ENCODE peak calls at places on chromosomes 5 and 9, in six cellular contexts. One of them, this sample, is unnamed.

GRCh38 chr5:115583474-115583873 is 18.8 kb downstream of the TICAM2 start:
- DNase-seq in ovary: no peak
- DNase-seq in right lobe of liver: no peak
- DNase-seq in BE2C: no peak
- DNase-seq in lower leg skin: no peak
- DNase-seq in fibroblast of pulmonary artery: peak
- DNase-seq in this sample: no peak

GRCh38 chr9:76576344-76576743 is 117.4 kb downstream of the GCNT1 start:
- DNase-seq in ovary: no peak
- DNase-seq in right lobe of liver: no peak
- DNase-seq in BE2C: no peak
- DNase-seq in lower leg skin: no peak
- DNase-seq in fibroblast of pulmonary artery: peak
- DNase-seq in this sample: no peak

GRCh38 chr5:32814141-32814540 is 103.0 kb downstream of the NPR3 start:
- DNase-seq in ovary: no peak
- DNase-seq in right lobe of liver: no peak
- DNase-seq in BE2C: no peak
- DNase-seq in lower leg skin: no peak
- DNase-seq in fibroblast of pulmonary artery: no peak
- DNase-seq in this sample: no peak

GRCh38 chr5:81245871-81246235 is 12.7 kb downstream of the CKMT2 start:
- DNase-seq in ovary: no peak
- DNase-seq in right lobe of liver: no peak
- DNase-seq in BE2C: no peak
- DNase-seq in lower leg skin: no peak
- DNase-seq in fibroblast of pulmonary artery: no peak
- DNase-seq in this sample: peak

GRCh38 chr5:158593925-158594324 is 505.8 kb downstream of the EBF1 start:
- DNase-seq in ovary: no peak
- DNase-seq in right lobe of liver: no peak
- DNase-seq in BE2C: no peak
- DNase-seq in lower leg skin: no peak
- DNase-seq in fibroblast of pulmonary artery: no peak
- DNase-seq in this sample: no peak

GRCh38 chr9:116337015-116337414 is 183.4 kb downstream of the PAPPA start:
- DNase-seq in ovary: no peak
- DNase-seq in right lobe of liver: no peak
- DNase-seq in BE2C: no peak
- DNase-seq in lower leg skin: no peak
- DNase-seq in fibroblast of pulmonary artery: peak
- DNase-seq in this sample: no peak

GRCh38 chr5:80076131-80077101 is 41.3 kb downstream of the THBS4 start:
- DNase-seq in ovary: no peak
- DNase-seq in right lobe of liver: no peak
- DNase-seq in BE2C: peak
- DNase-seq in lower leg skin: no peak
- DNase-seq in fibroblast of pulmonary artery: no peak
- DNase-seq in this sample: no peak

GRCh38 chr5:137589185-137589584 is 90.1 kb upstream of the SPOCK1 start:
- DNase-seq in ovary: no peak
- DNase-seq in right lobe of liver: no peak
- DNase-seq in BE2C: no peak
- DNase-seq in lower leg skin: peak
- DNase-seq in fibroblast of pulmonary artery: no peak
- DNase-seq in this sample: no peak

GRCh38 chr5:10557747-10558295 is 6.0 kb upstream of the ANKRD33B start:
- DNase-seq in ovary: no peak
- DNase-seq in right lobe of liver: no peak
- DNase-seq in BE2C: no peak
- DNase-seq in lower leg skin: peak
- DNase-seq in fibroblast of pulmonary artery: no peak
- DNase-seq in this sample: no peak

GRCh38 chr9:126559296-126559695 is 54.4 kb upstream of the LMX1B start:
- DNase-seq in ovary: no peak
- DNase-seq in right lobe of liver: no peak
- DNase-seq in BE2C: no peak
- DNase-seq in lower leg skin: no peak
- DNase-seq in fibroblast of pulmonary artery: no peak
- DNase-seq in this sample: no peak

GRCh38 chr5:151675956-151676712 is 10.6 kb downstream of the SPARC start:
- DNase-seq in ovary: no peak
- DNase-seq in right lobe of liver: no peak
- DNase-seq in BE2C: no peak
- DNase-seq in lower leg skin: no peak
- DNase-seq in fibroblast of pulmonary artery: no peak
- DNase-seq in this sample: no peak

GRCh38 chr9:111975709-111976108 is 79.1 kb downstream of the UGCG start:
- DNase-seq in ovary: no peak
- DNase-seq in right lobe of liver: peak
- DNase-seq in BE2C: no peak
- DNase-seq in lower leg skin: peak
- DNase-seq in fibroblast of pulmonary artery: no peak
- DNase-seq in this sample: no peak

GRCh38 chr5:59542841-59543825 is 350.4 kb downstream of the PDE4D start:
- DNase-seq in ovary: no peak
- DNase-seq in right lobe of liver: peak
- DNase-seq in BE2C: peak
- DNase-seq in lower leg skin: no peak
- DNase-seq in fibroblast of pulmonary artery: peak
- DNase-seq in this sample: no peak

GRCh38 chr5:78544531-78545200 is 103.9 kb downstream of the LHFPL2 start:
- DNase-seq in ovary: peak
- DNase-seq in right lobe of liver: no peak
- DNase-seq in BE2C: no peak
- DNase-seq in lower leg skin: peak
- DNase-seq in fibroblast of pulmonary artery: peak
- DNase-seq in this sample: no peak

GRCh38 chr5:33736510-33736909 is 155.3 kb downstream of the ADAMTS12 start:
- DNase-seq in ovary: no peak
- DNase-seq in right lobe of liver: no peak
- DNase-seq in BE2C: no peak
- DNase-seq in lower leg skin: no peak
- DNase-seq in fibroblast of pulmonary artery: peak
- DNase-seq in this sample: no peak

GRCh38 chr5:150562832-150563231 is 54.9 kb downstream of the NDST1 start:
- DNase-seq in ovary: no peak
- DNase-seq in right lobe of liver: no peak
- DNase-seq in BE2C: peak
- DNase-seq in lower leg skin: no peak
- DNase-seq in fibroblast of pulmonary artery: peak
- DNase-seq in this sample: no peak

GRCh38 chr9:114051706-114052105 is 26.4 kb downstream of the AMBP start:
- DNase-seq in ovary: peak
- DNase-seq in right lobe of liver: no peak
- DNase-seq in BE2C: no peak
- DNase-seq in lower leg skin: peak
- DNase-seq in fibroblast of pulmonary artery: no peak
- DNase-seq in this sample: no peak

GRCh38 chr5:14364576-14365472 is 216.8 kb upstream of the OTULINL start:
- DNase-seq in ovary: no peak
- DNase-seq in right lobe of liver: no peak
- DNase-seq in BE2C: peak
- DNase-seq in lower leg skin: no peak
- DNase-seq in fibroblast of pulmonary artery: peak
- DNase-seq in this sample: peak

GRCh38 chr9:76835571-76836283 is 70.2 kb downstream of the PRUNE2 start:
- DNase-seq in ovary: peak
- DNase-seq in right lobe of liver: no peak
- DNase-seq in BE2C: peak
- DNase-seq in lower leg skin: no peak
- DNase-seq in fibroblast of pulmonary artery: peak
- DNase-seq in this sample: no peak

GRCh38 chr5:135429326-135429725 is 17.8 kb downstream of the DCANP1 start:
- DNase-seq in ovary: no peak
- DNase-seq in right lobe of liver: no peak
- DNase-seq in BE2C: no peak
- DNase-seq in lower leg skin: no peak
- DNase-seq in fibroblast of pulmonary artery: peak
- DNase-seq in this sample: no peak

GRCh38 chr9:136981588-136982231 is 1.1 kb upstream of the LCNL1 start:
- DNase-seq in ovary: no peak
- DNase-seq in right lobe of liver: no peak
- DNase-seq in BE2C: peak
- DNase-seq in lower leg skin: no peak
- DNase-seq in fibroblast of pulmonary artery: peak
- DNase-seq in this sample: no peak
- H3K4me3 ChIP-seq in ovary: no peak
- H3K4me3 ChIP-seq in right lobe of liver: no peak
- H3K4me3 ChIP-seq in BE2C: no peak
- H3K4me3 ChIP-seq in lower leg skin: no peak
- H3K4me3 ChIP-seq in fibroblast of pulmonary artery: no peak
- H3K4me3 ChIP-seq in this sample: no peak

DNA sequence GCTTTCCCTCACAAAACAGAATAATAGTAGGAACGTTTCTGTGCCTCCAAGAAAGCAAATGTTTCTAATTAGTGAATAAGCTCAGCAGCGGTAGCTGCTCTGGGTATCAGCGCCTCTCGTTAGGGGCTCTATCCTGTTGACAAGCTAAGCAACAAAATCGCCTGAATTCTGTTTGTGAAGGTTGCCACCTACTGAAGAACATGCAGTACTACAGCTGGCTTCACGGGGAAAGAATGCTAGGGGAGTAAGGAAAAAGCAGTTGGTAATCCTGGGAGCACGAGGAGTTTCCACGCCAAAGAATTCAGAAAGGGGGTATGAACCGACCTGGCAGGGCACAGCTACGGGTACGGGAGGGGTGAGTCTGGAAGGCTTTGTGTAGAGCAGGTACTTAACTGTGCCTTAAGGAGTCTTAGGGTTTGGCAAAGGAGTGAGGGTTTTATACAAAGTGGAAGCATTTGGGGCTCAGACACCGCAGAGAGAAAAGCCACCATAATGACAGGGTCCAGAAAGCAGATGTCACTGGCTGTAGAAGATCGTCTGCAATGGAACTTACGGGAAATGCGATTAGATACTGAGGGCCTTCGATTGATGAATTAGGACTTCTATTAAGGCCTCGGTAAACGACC is 171.7 kb downstream of the TTC39B start:
- DNase-seq in ovary: peak
- DNase-seq in right lobe of liver: no peak
- DNase-seq in BE2C: peak
- DNase-seq in lower leg skin: peak
- DNase-seq in fibroblast of pulmonary artery: peak
- DNase-seq in this sample: no peak
- TF ChIP-seq CTCF in ovary: peak
- TF ChIP-seq CTCF in right lobe of liver: peak
- TF ChIP-seq CTCF in BE2C: peak
- TF ChIP-seq CTCF in lower leg skin: no peak
- TF ChIP-seq CTCF in fibroblast of pulmonary artery: peak
- TF ChIP-seq CTCF in this sample: peak

DNA sequence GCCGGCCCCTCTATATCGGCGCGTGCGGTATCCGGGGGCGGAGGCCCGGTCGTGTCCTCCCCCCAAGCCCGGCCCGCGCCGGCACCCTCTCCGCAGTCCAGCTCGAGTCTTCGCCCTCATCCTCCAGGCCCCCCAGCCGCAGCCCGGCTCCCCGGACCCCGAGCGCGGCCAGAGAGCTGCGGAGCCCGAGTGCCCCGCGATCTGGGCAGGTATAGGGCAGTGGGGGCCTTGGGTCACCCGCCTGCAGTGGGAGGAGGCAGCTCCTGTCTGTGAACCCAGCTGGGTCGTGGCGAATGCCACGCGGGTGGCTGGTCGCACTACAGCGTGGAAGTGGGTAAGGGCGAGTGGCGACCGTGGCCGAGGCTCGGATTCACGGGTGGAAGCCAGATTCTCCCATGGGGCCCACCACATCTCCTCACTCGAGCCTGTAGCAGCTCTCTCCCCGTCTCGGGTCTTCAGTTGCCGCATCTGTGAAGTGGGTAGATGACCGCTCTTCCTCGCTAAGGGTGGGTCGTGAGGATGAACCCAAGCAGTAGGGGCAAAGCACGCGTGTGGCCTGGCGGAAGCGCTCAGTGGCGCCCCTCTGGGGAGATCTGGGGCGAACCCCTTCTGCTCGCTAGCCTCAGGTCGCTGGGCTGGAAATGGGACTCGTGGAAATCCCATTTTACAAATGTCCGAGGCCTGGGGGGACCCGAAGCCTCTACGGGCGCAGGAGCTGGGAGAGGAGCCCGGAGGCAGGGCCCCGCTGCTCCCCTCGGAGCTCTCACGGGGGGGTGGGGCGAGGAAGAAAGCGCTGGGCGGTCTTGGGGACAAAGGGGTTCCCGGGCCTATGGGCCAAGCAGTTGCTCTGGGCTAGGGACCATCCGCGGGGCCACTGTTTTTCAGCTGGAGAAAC is 1.9 kb downstream of the NR5A1 start:
- DNase-seq in ovary: no peak
- DNase-seq in right lobe of liver: no peak
- DNase-seq in BE2C: no peak
- DNase-seq in lower leg skin: no peak
- DNase-seq in fibroblast of pulmonary artery: no peak
- DNase-seq in this sample: no peak
- H3K4me3 ChIP-seq in ovary: peak
- H3K4me3 ChIP-seq in right lobe of liver: no peak
- H3K4me3 ChIP-seq in BE2C: no peak
- H3K4me3 ChIP-seq in lower leg skin: no peak
- H3K4me3 ChIP-seq in fibroblast of pulmonary artery: no peak
- H3K4me3 ChIP-seq in this sample: peak

GRCh38 chr9:89284076-89284475 is 26.9 kb upstream of the CKS2 start:
- DNase-seq in ovary: no peak
- DNase-seq in right lobe of liver: no peak
- DNase-seq in BE2C: no peak
- DNase-seq in lower leg skin: no peak
- DNase-seq in fibroblast of pulmonary artery: no peak
- DNase-seq in this sample: no peak
- TF ChIP-seq CTCF in ovary: no peak
- TF ChIP-seq CTCF in right lobe of liver: no peak
- TF ChIP-seq CTCF in BE2C: no peak
- TF ChIP-seq CTCF in lower leg skin: no peak
- TF ChIP-seq CTCF in fibroblast of pulmonary artery: no peak
- TF ChIP-seq CTCF in this sample: no peak

DNA sequence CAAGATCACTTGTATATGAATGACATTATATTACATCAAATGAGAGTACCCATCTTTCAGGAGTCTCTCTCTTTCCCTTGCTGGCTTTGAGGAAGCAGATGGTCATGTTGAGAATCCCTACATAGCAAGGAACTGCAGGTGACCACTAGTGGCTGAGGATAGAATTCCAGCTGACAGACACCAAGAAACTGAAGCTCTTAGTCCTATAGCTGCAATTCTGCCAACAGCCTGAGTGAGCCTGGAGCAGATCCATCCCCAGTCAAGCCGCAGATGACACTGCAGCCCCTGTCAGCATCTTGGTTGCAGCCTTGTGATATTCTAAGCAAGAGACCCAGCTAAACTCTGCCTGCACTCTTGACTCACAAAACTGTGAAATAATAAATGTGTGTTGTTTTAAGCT is 531.5 kb downstream of the CSNK1G3 start:
- DNase-seq in ovary: no peak
- DNase-seq in right lobe of liver: no peak
- DNase-seq in BE2C: peak
- DNase-seq in lower leg skin: no peak
- DNase-seq in fibroblast of pulmonary artery: no peak
- DNase-seq in this sample: no peak
- H3K4me3 ChIP-seq in ovary: no peak
- H3K4me3 ChIP-seq in right lobe of liver: no peak
- H3K4me3 ChIP-seq in BE2C: no peak
- H3K4me3 ChIP-seq in lower leg skin: no peak
- H3K4me3 ChIP-seq in fibroblast of pulmonary artery: no peak
- H3K4me3 ChIP-seq in this sample: no peak

This sample was measured in esophagus muscularis mucosa.